ENCODE peak calls at places on chromosomes 1 and 21, in eight cellular contexts. L, Z, V, D, W, K, I and R are unnamed samples. For H3K4me1, the result is how much of the 10 kb centered on the place peaks cover.

GRCh38 chr1:37537378-37537777 is 16.7 kb downstream of the SNIP1 start:
- DNase-seq in L (no peak), Z (no peak), V (no peak), D (no peak), W (no peak), K (no peak), I (peak), R (no peak)

GRCh38 chr1:246153796-246154212 is 353.3 kb downstream of the SMYD3 start:
- DNase-seq in L (peak), Z (no peak), V (no peak), D (no peak), W (no peak), K (no peak), I (no peak), R (no peak)

GRCh38 chr1:211632808-211633522 is 42.5 kb downstream of the NEK2 start:
- DNase-seq in L (no peak), Z (peak), V (peak), D (peak), W (no peak), K (no peak), I (no peak), R (no peak)

GRCh38 chr1:15001317-15001900 is 152.1 kb upstream of the TMEM51 start:
- DNase-seq in L (no peak), Z (no peak), V (no peak), D (no peak), W (no peak), K (no peak), I (no peak), R (no peak)

GRCh38 chr21:26550357-26550756 is 22.7 kb downstream of the CYYR1 start:
- DNase-seq in L (no peak), Z (no peak), V (no peak), D (no peak), W (no peak), K (no peak), I (no peak), R (no peak)

GRCh38 chr1:54257876-54258275 is 57.9 kb downstream of the MRPL37 start:
- DNase-seq in L (no peak), Z (no peak), V (no peak), D (no peak), W (no peak), K (no peak), I (no peak), R (peak)

GRCh38 chr1:170309389-170310013 is 163.7 kb downstream of the NTMT2 start:
- DNase-seq in L (no peak), Z (no peak), V (no peak), D (no peak), W (no peak), K (no peak), I (no peak), R (no peak)

GRCh38 chr1:214846971-214847810 is 235.3 kb upstream of the KCNK2 start:
- DNase-seq in L (no peak), Z (no peak), V (no peak), D (no peak), W (no peak), K (no peak), I (no peak), R (no peak)

GRCh38 chr1:59739111-59739510 is 75.6 kb upstream of the HOOK1 start:
- DNase-seq in L (no peak), Z (no peak), V (no peak), D (no peak), W (no peak), K (no peak), I (no peak), R (no peak)

GRCh38 chr1:15919316-15919715 is 56.6 kb downstream of the ZBTB17 start:
- DNase-seq in L (no peak), Z (no peak), V (no peak), D (no peak), W (no peak), K (no peak), I (no peak), R (no peak)

GRCh38 chr21:25837545-25838263 is 102.9 kb downstream of the GABPA start:
- DNase-seq in L (no peak), Z (no peak), V (no peak), D (no peak), W (no peak), K (no peak), I (no peak), R (no peak)

GRCh38 chr1:162772571-162773154 is 17.8 kb upstream of the HSD17B7 start:
- DNase-seq in L (no peak), Z (no peak), V (no peak), D (no peak), W (no peak), K (no peak), I (no peak), R (no peak)

GRCh38 chr1:157993179-157994080 is at the start of gene KIRREL1:
- DNase-seq in L (no peak), Z (peak), V (peak), D (peak), W (peak), K (no peak), I (peak), R (peak)

GRCh38 chr1:75964760-75965408 is 32.7 kb upstream of the ASB17 start:
- DNase-seq in L (no peak), Z (no peak), V (no peak), D (no peak), W (no peak), K (no peak), I (no peak), R (no peak)

GRCh38 chr1:1004780-1005697 is 5.1 kb upstream of the HES4 start:
- DNase-seq in L (no peak), Z (peak), V (no peak), D (peak), W (peak), K (no peak), I (peak), R (peak)

GRCh38 chr1:1069061-1069710 is 4.9 kb downstream of the RNF223 start:
- DNase-seq in L (peak), Z (peak), V (peak), D (peak), W (peak), K (peak), I (peak), R (peak)

GRCh38 chr21:45471229-45472052 is 66.5 kb downstream of the COL18A1 start:
- DNase-seq in L (no peak), Z (no peak), V (peak), D (no peak), W (peak), K (no peak), I (no peak), R (peak)

GRCh38 chr1:157291083-157291482 is 152.9 kb upstream of the ETV3 start:
- DNase-seq in L (no peak), Z (no peak), V (no peak), D (no peak), W (no peak), K (no peak), I (no peak), R (no peak)

GRCh38 chr1:170668301-170668789 is 4.4 kb downstream of the PRRX1 start:
- DNase-seq in L (no peak), Z (no peak), V (no peak), D (no peak), W (no peak), K (no peak), I (no peak), R (peak)

GRCh38 chr1:210117681-210118170 is 114.9 kb upstream of the SERTAD4 start:
- DNase-seq in L (no peak), Z (no peak), V (no peak), D (no peak), W (no peak), K (no peak), I (no peak), R (no peak)

GRCh38 chr1:58660105-58660504 is 39.8 kb downstream of the MYSM1 start:
- DNase-seq in L (no peak), Z (no peak), V (no peak), D (no peak), W (no peak), K (no peak), I (no peak), R (no peak)

GRCh38 chr1:40530735-40531380 is 579 bp upstream of the ZNF684 start:
- DNase-seq in L (no peak), Z (no peak), V (no peak), D (no peak), W (no peak), K (peak), I (no peak), R (no peak)

GRCh38 chr1:214111796-214112195 is 124.0 kb downstream of the PROX1 start:
- DNase-seq in L (no peak), Z (peak), V (no peak), D (no peak), W (no peak), K (no peak), I (no peak), R (no peak)

GRCh38 chr1:177368255-177368654 is 197.5 kb downstream of the BRINP2 start:
- DNase-seq in L (no peak), Z (no peak), V (no peak), D (no peak), W (no peak), K (no peak), I (no peak), R (no peak)

GRCh38 chr1:247347395-247348222 is 15.9 kb upstream of the ZNF496 start:
- DNase-seq in L (no peak), Z (no peak), V (peak), D (no peak), W (no peak), K (no peak), I (no peak), R (peak)

GRCh38 chr21:45999581-46000181 is 18.1 kb downstream of the COL6A1 start:
- DNase-seq in L (no peak), Z (peak), V (no peak), D (no peak), W (no peak), K (no peak), I (no peak), R (no peak)

GRCh38 chr1:181469829-181470228 is 13.5 kb upstream of the CACNA1E start:
- DNase-seq in L (no peak), Z (peak), V (no peak), D (no peak), W (no peak), K (peak), I (no peak), R (no peak)

GRCh38 chr1:15106608-15107007 is 46.9 kb upstream of the TMEM51 start:
- DNase-seq in L (no peak), Z (peak), V (no peak), D (no peak), W (no peak), K (no peak), I (peak), R (peak)

GRCh38 chr1:29258189-29258973 is 22.1 kb downstream of the PTPRU start:
- DNase-seq in L (no peak), Z (no peak), V (no peak), D (no peak), W (no peak), K (no peak), I (no peak), R (no peak)

GRCh38 chr1:227945891-227946623 is 1.7 kb downstream of the WNT9A start:
- DNase-seq in L (peak), Z (peak), V (peak), D (peak), W (peak), K (peak), I (peak), R (peak)

GRCh38 chr1:29960906-29961675 is 724.8 kb downstream of the PTPRU start:
- DNase-seq in L (no peak), Z (no peak), V (no peak), D (no peak), W (no peak), K (no peak), I (peak), R (no peak)

GRCh38 chr21:37459575-37459974 is 93.0 kb downstream of the DYRK1A start:
- DNase-seq in L (no peak), Z (no peak), V (no peak), D (no peak), W (no peak), K (no peak), I (no peak), R (no peak)

GRCh38 chr1:241610056-241610815 is 29.9 kb downstream of the CHML start:
- DNase-seq in L (no peak), Z (peak), V (no peak), D (peak), W (no peak), K (peak), I (peak), R (no peak)

GRCh38 chr1:194117582-194117981 is 931.2 kb upstream of the B3GALT2 start:
- DNase-seq in L (no peak), Z (no peak), V (no peak), D (no peak), W (peak), K (no peak), I (no peak), R (no peak)

GRCh38 chr1:6581561-6582305 is 1.9 kb downstream of the ZBTB48 start:
- DNase-seq in L (no peak), Z (peak), V (no peak), D (no peak), W (peak), K (no peak), I (no peak), R (peak)

GRCh38 chr1:6579374-6580118 is at the start of gene ZBTB48:
- DNase-seq in L (peak), Z (peak), V (peak), D (peak), W (peak), K (peak), I (peak), R (peak)

GRCh38 chr1:6580588-6581270 is 935 bp downstream of the ZBTB48 start:
- DNase-seq in L (no peak), Z (peak), V (no peak), D (peak), W (peak), K (no peak), I (no peak), R (peak)

GRCh38 chr1:6578624-6579373 is 995 bp upstream of the ZBTB48 start:
- DNase-seq in L (no peak), Z (peak), V (no peak), D (no peak), W (peak), K (no peak), I (no peak), R (no peak)

DNA sequence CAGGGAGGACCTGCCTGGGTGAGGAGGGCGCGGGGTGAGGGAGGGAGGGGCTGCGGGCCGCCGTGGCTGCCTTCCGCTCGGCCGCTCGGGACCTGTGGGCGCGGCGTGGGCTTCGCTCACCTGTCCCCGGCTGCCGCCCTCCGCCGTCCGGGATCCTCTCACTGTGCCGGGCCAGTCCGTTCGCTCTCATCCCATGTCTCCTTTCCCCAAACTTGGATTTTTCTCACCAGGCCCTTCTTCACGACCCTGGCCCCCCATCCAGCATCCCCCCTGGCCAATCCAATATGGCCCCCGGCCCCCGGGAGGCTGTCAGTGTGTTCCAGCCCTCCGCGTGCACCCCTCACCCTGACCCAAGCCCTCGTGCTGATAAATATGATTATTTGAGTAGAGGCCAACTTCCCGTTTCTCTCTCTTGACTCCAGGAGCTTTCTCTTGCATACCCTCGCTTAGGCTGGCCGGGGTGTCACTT is 359 bp downstream of the ZBTB48 start:
- DNase-seq in L (no peak), Z (no peak), V (no peak), D (no peak), W (no peak), K (no peak), I (no peak), R (no peak)
- H3K4me1 ChIP-seq in L (under half), Z (under half), V (under half), D (under half), W (under half), K (under half), I (under half), R (under half)

DNA sequence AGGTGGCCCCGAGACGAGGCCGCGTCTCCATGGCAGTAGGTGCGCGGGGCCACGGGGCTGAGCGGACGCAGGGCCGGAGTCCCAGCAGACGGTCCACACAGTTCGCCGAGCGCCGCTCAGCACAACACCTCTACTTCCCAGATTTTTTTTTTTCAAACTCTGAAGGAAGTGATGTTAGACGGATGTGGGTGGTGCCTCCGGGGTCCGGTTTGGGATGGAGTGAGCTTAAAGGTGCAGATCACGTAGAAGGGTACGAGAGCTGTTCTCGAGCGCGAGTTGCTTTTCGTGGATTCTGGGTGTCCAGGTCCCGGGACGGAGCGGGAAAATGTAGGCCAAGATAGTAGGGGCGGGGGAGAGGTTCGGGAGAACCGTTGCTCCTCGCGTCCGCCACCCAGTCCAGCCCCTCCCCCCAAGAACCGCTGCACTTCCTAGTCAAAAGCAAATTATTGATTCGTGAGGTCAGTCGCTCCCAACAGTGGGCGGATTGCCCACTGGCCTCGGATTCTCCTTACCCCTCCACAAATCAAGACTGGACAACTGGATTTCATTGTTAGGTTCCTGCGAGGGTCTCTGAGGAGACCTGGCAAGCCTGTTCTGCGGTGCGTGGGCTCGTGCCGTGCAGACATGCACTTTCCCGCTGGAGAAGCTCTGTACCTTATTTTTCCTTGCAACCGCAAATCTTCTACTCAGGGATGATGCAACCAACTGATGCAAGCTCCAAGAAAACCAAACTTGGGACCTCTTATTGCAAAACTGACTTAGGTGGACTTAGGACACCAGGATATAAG is at the start of gene TXNDC12:
- DNase-seq in L (peak), Z (peak), V (peak), D (peak), W (peak), K (peak), I (peak), R (peak)
- TF ChIP-seq CTCF in L (no peak), Z (no peak), V (no peak), D (no peak), W (no peak), K (no peak), I (no peak), R (no peak)

DNA sequence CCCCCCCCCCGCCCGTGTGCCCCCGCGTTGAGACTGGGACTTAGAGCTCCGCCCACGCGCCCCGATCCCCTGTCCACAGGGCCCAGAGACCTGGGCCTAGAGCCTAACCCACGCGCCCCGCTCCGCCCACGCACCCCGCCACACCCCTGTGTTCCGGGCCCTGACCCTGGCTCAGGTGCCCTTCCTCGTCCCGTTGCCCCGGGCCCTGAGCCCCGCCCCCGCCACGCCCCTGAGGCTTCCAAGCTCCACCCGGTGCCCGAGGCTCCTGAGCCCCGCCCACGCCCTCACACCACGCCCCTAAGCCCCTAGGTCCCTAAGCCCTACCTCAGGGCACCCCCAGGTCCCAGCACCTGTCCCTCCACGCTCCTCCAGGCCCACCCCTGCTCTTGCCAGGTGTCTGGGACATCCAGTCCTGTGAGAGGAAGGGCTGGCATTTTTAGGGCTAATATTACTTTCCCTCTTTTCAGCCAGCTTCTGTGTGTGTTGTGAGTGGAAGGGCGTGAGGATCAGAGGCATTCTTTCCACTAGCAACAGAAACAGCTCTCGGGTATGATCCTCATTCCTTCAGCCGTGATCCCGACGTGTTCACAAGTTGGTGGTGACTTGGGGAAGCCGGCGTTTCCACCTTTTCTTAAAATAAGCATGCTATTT is 614 bp upstream of the GPR157 start:
- DNase-seq in L (peak), Z (peak), V (peak), D (peak), W (peak), K (peak), I (peak), R (peak)
- H3K4me1 ChIP-seq in L (under half), Z (under half), V (under half), D (under half), W (under half), K (under half), I (under half), R (under half)

DNA sequence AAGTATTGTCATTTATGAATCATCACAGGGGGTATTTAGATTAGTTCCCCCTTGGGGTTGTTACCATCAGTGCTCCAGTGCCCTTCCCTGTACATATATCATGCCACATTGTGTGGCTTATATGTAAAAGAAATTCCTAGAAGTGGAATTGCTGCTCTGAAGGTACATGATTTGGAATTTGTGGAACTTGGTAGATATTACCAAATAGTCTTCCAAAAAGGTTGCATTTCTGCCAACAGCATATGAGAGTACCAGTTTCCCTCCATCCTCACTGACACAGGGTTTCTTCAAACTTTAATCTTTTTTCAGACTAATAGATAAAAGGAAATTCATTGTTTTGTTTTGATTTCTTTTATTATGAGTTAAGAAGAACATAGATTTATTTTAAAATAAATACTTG is 41.3 kb downstream of the AKNAD1 start:
- DNase-seq in L (no peak), Z (no peak), V (no peak), D (no peak), W (no peak), K (no peak), I (no peak), R (no peak)
- TF ChIP-seq CTCF in L (no peak), Z (no peak), V (no peak), D (no peak), W (no peak), K (no peak), I (no peak), R (no peak)

DNA sequence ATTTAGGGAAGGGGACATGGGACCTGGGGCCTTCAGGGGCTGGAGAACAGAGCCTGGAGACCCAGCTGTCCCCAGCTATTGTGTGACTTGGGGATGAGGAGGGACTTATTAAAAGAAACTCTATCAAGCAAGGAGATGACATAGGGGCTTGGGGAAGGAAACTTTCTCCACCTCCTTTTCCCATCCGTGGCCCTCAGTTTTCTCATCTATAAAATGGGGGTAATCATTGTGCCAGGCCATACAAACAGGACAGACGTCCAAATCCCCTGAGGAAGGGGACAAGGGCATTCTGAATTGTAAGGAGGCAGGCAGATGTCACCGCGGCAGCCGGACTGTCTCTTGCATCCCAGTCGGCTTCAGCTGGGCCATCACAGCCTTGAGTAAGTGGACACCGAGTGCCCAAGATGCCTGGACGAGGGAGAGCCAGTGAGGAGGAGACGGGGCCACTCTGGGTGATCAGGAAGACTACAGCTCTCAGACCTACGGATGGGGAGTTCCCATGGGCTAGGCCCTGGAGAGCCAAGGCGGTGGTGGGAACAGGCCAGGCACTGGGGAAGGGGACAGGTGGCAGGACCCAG is 1.9 kb downstream of the FBXO2 start:
- DNase-seq in L (no peak), Z (no peak), V (no peak), D (no peak), W (no peak), K (no peak), I (no peak), R (no peak)
- H3K4me1 ChIP-seq in L (under half), Z (under half), V (under half), D (under half), W (under half), K (under half), I (half or more), R (under half)